ENCODE peak calls at places on chromosomes 7 and 10, in five cellular contexts. One of them, this sample, is unnamed.

GRCh38 chr10:13862541-13863233 is 275.9 kb downstream of the PRPF18 start:
- DNase-seq in adrenal gland: no peak
- DNase-seq in heart left ventricle: no peak
- DNase-seq in A549: no peak
- DNase-seq in suprapubic skin: no peak
- DNase-seq in this sample: no peak

GRCh38 chr10:110226555-110226925 is 19.1 kb downstream of the MXI1 start:
- DNase-seq in heart left ventricle: peak; percentile 94
- DNase-seq in adrenal gland: peak; percentile 91
- DNase-seq in A549: peak; percentile 97
- DNase-seq in suprapubic skin: peak; percentile 95
- DNase-seq in this sample: peak; percentile 56

GRCh38 chr10:71191459-71192113 is 20.8 kb upstream of the UNC5B start:
- DNase-seq in adrenal gland: no peak
- DNase-seq in suprapubic skin: no peak
- DNase-seq in A549: no peak
- DNase-seq in heart left ventricle: no peak
- DNase-seq in this sample: no peak

GRCh38 chr7:152866125-152866524 is 106.6 kb downstream of the ACTR3B start:
- DNase-seq in heart left ventricle: no peak
- DNase-seq in A549: no peak
- DNase-seq in adrenal gland: no peak
- DNase-seq in suprapubic skin: no peak
- DNase-seq in this sample: no peak

GRCh38 chr10:4883079-4883739 is 57.2 kb downstream of the AKR1E2 start:
- DNase-seq in A549: peak; percentile 26
- DNase-seq in adrenal gland: peak; percentile 33
- DNase-seq in heart left ventricle: no peak
- DNase-seq in suprapubic skin: no peak
- DNase-seq in this sample: peak; percentile 12

GRCh38 chr10:129799942-129800341 is 164.1 kb downstream of the EBF3 start:
- DNase-seq in heart left ventricle: no peak
- DNase-seq in adrenal gland: no peak
- DNase-seq in A549: no peak
- DNase-seq in suprapubic skin: no peak
- DNase-seq in this sample: no peak

GRCh38 chr7:132045481-132045980 is 489.1 kb upstream of the PODXL start:
- DNase-seq in adrenal gland: no peak
- DNase-seq in heart left ventricle: no peak
- DNase-seq in suprapubic skin: no peak
- DNase-seq in A549: no peak
- DNase-seq in this sample: no peak

GRCh38 chr7:123494193-123494796 is 40.1 kb downstream of the IQUB start:
- DNase-seq in adrenal gland: peak; percentile 62
- DNase-seq in suprapubic skin: no peak
- DNase-seq in heart left ventricle: no peak
- DNase-seq in A549: peak; percentile 40
- DNase-seq in this sample: no peak

GRCh38 chr7:11587048-11587447 is 244.9 kb downstream of the THSD7A start:
- DNase-seq in adrenal gland: no peak
- DNase-seq in suprapubic skin: no peak
- DNase-seq in heart left ventricle: no peak
- DNase-seq in A549: no peak
- DNase-seq in this sample: no peak

GRCh38 chr7:129702761-129703338 is 91.3 kb downstream of the NRF1 start:
- DNase-seq in heart left ventricle: no peak
- DNase-seq in suprapubic skin: no peak
- DNase-seq in adrenal gland: no peak
- DNase-seq in A549: no peak
- DNase-seq in this sample: no peak

GRCh38 chr10:93180402-93181040 is 106.8 kb downstream of the CYP26A1 start:
- DNase-seq in heart left ventricle: peak; percentile 35
- DNase-seq in suprapubic skin: no peak
- DNase-seq in A549: no peak
- DNase-seq in adrenal gland: peak; percentile 33
- DNase-seq in this sample: no peak

GRCh38 chr10:30028006-30028441 is 31.4 kb downstream of the JCAD start:
- DNase-seq in heart left ventricle: peak; percentile 72
- DNase-seq in A549: no peak
- DNase-seq in adrenal gland: peak; percentile 34
- DNase-seq in suprapubic skin: no peak
- DNase-seq in this sample: no peak

GRCh38 chr10:36559990-36560389 is 565.4 kb upstream of the ANKRD30A start:
- DNase-seq in suprapubic skin: no peak
- DNase-seq in A549: no peak
- DNase-seq in heart left ventricle: no peak
- DNase-seq in adrenal gland: no peak
- DNase-seq in this sample: no peak

GRCh38 chr7:42338231-42339222 is 101.5 kb upstream of the GLI3 start:
- DNase-seq in suprapubic skin: no peak
- DNase-seq in heart left ventricle: no peak
- DNase-seq in A549: no peak
- DNase-seq in adrenal gland: no peak
- DNase-seq in this sample: no peak

GRCh38 chr10:77173615-77174461 is 463.8 kb downstream of the KCNMA1 start:
- DNase-seq in adrenal gland: peak; percentile 81
- DNase-seq in heart left ventricle: peak; percentile 60
- DNase-seq in A549: peak; percentile 77
- DNase-seq in suprapubic skin: peak; percentile 85
- DNase-seq in this sample: peak; percentile 46

GRCh38 chr7:36079446-36080025 is 73.5 kb upstream of the EEPD1 start:
- DNase-seq in heart left ventricle: no peak
- DNase-seq in suprapubic skin: no peak
- DNase-seq in adrenal gland: no peak
- DNase-seq in A549: peak; percentile 32
- DNase-seq in this sample: no peak

GRCh38 chr10:127302343-127302742 is 106.0 kb upstream of the INSYN2A start:
- DNase-seq in A549: no peak
- DNase-seq in heart left ventricle: no peak
- DNase-seq in suprapubic skin: no peak
- DNase-seq in adrenal gland: no peak
- DNase-seq in this sample: no peak

GRCh38 chr7:47408675-47409074 is 173.2 kb downstream of the TNS3 start:
- DNase-seq in adrenal gland: no peak
- DNase-seq in A549: no peak
- DNase-seq in heart left ventricle: no peak
- DNase-seq in suprapubic skin: peak; percentile 20
- DNase-seq in this sample: no peak

GRCh38 chr7:50363327-50364060 is 59.0 kb downstream of the IKZF1 start:
- DNase-seq in adrenal gland: no peak
- DNase-seq in A549: no peak
- DNase-seq in heart left ventricle: no peak
- DNase-seq in suprapubic skin: no peak
- DNase-seq in this sample: no peak

GRCh38 chr7:54394877-54395276 is 147.3 kb upstream of the VSTM2A start:
- DNase-seq in adrenal gland: no peak
- DNase-seq in heart left ventricle: no peak
- DNase-seq in A549: no peak
- DNase-seq in suprapubic skin: no peak
- DNase-seq in this sample: no peak

GRCh38 chr7:101804642-101805401 is 12.6 kb upstream of the CUX1 start:
- DNase-seq in suprapubic skin: no peak
- DNase-seq in adrenal gland: no peak
- DNase-seq in A549: peak; percentile 29
- DNase-seq in heart left ventricle: no peak
- DNase-seq in this sample: no peak

GRCh38 chr10:77405771-77406241 is 231.8 kb downstream of the KCNMA1 start:
- DNase-seq in A549: peak; percentile 78
- DNase-seq in heart left ventricle: peak; percentile 59
- DNase-seq in adrenal gland: peak; percentile 83
- DNase-seq in suprapubic skin: no peak
- DNase-seq in this sample: peak; percentile 83

GRCh38 chr7:105013818-105014724 is at the start of gene KMT2E:
- DNase-seq in suprapubic skin: peak; percentile 94
- DNase-seq in heart left ventricle: peak; percentile 94
- DNase-seq in A549: peak; percentile 84
- DNase-seq in adrenal gland: peak; percentile 92
- DNase-seq in this sample: no peak
- TF ChIP-seq POLR2A in suprapubic skin: peak; percentile 95
- TF ChIP-seq POLR2A in heart left ventricle: no peak
- TF ChIP-seq POLR2A in A549: peak; percentile 45
- TF ChIP-seq POLR2A in adrenal gland: peak; percentile 63
- TF ChIP-seq POLR2A in this sample: peak; percentile 76

GRCh38 chr7:87984088-87984487 is 50.0 kb downstream of the ADAM22 start:
- DNase-seq in heart left ventricle: no peak
- DNase-seq in suprapubic skin: no peak
- DNase-seq in A549: no peak
- DNase-seq in adrenal gland: no peak
- DNase-seq in this sample: no peak
- TF ChIP-seq POLR2A in heart left ventricle: no peak
- TF ChIP-seq POLR2A in suprapubic skin: no peak
- TF ChIP-seq POLR2A in A549: no peak
- TF ChIP-seq POLR2A in adrenal gland: no peak
- TF ChIP-seq POLR2A in this sample: no peak

GRCh38 chr10:27242473-27242950 is 1.9 kb upstream of the ACBD5 start:
- DNase-seq in suprapubic skin: no peak
- DNase-seq in A549: no peak
- DNase-seq in adrenal gland: no peak
- DNase-seq in heart left ventricle: no peak
- DNase-seq in this sample: no peak

GRCh38 chr10:27241640-27242472 is 1.3 kb upstream of the ACBD5 start:
- DNase-seq in A549: peak; percentile 97
- DNase-seq in suprapubic skin: peak; percentile 94
- DNase-seq in adrenal gland: peak; percentile 93
- DNase-seq in heart left ventricle: peak; percentile 95
- DNase-seq in this sample: peak; percentile 81

GRCh38 chr10:27240891-27241639 is 468 bp upstream of the ACBD5 start:
- DNase-seq in suprapubic skin: peak; percentile 80
- DNase-seq in A549: peak; percentile 46
- DNase-seq in adrenal gland: no peak
- DNase-seq in heart left ventricle: peak; percentile 33
- DNase-seq in this sample: no peak

GRCh38 chr10:27242951-27243551 is 2.5 kb upstream of the ACBD5 start:
- DNase-seq in suprapubic skin: peak; percentile 60
- DNase-seq in A549: peak; percentile 83
- DNase-seq in heart left ventricle: peak; percentile 59
- DNase-seq in adrenal gland: peak; percentile 72
- DNase-seq in this sample: no peak

GRCh38 chr10:27240212-27240890 is at the start of gene ACBD5:
- DNase-seq in adrenal gland: peak; percentile 96
- DNase-seq in A549: peak; percentile 94
- DNase-seq in suprapubic skin: peak; percentile 96
- DNase-seq in heart left ventricle: peak; percentile 95
- DNase-seq in this sample: peak; percentile 69
- TF ChIP-seq POLR2A in adrenal gland: peak; percentile 88
- TF ChIP-seq POLR2A in A549: no peak
- TF ChIP-seq POLR2A in suprapubic skin: peak; percentile 56
- TF ChIP-seq POLR2A in heart left ventricle: peak; percentile 51
- TF ChIP-seq POLR2A in this sample: no peak

GRCh38 chr7:142535123-142535779 is 214.0 kb upstream of the PRSS1 start:
- DNase-seq in suprapubic skin: no peak
- DNase-seq in heart left ventricle: no peak
- DNase-seq in adrenal gland: peak; percentile 50
- DNase-seq in A549: peak; percentile 76
- DNase-seq in this sample: peak; percentile 43
- TF ChIP-seq POLR2A in suprapubic skin: no peak
- TF ChIP-seq POLR2A in heart left ventricle: no peak
- TF ChIP-seq POLR2A in adrenal gland: no peak
- TF ChIP-seq POLR2A in A549: no peak
- TF ChIP-seq POLR2A in this sample: no peak

GRCh38 chr10:6092731-6093130 is 3.9 kb downstream of the RBM17 start:
- DNase-seq in suprapubic skin: no peak
- DNase-seq in adrenal gland: no peak
- DNase-seq in A549: no peak
- DNase-seq in heart left ventricle: no peak
- DNase-seq in this sample: no peak

GRCh38 chr10:6086375-6087233 is 2.2 kb upstream of the RBM17 start:
- DNase-seq in A549: peak; percentile 93
- DNase-seq in heart left ventricle: peak; percentile 94
- DNase-seq in adrenal gland: peak; percentile 95
- DNase-seq in suprapubic skin: peak; percentile 93
- DNase-seq in this sample: peak; percentile 55

GRCh38 chr10:6089334-6090219 is 743 bp downstream of the RBM17 start:
- DNase-seq in heart left ventricle: no peak
- DNase-seq in A549: no peak
- DNase-seq in suprapubic skin: peak; percentile 80
- DNase-seq in adrenal gland: peak; percentile 15
- DNase-seq in this sample: peak; percentile 5

GRCh38 chr10:6091630-6092029 is 2.8 kb downstream of the RBM17 start:
- DNase-seq in heart left ventricle: no peak
- DNase-seq in adrenal gland: no peak
- DNase-seq in A549: no peak
- DNase-seq in suprapubic skin: no peak
- DNase-seq in this sample: no peak

DNA sequence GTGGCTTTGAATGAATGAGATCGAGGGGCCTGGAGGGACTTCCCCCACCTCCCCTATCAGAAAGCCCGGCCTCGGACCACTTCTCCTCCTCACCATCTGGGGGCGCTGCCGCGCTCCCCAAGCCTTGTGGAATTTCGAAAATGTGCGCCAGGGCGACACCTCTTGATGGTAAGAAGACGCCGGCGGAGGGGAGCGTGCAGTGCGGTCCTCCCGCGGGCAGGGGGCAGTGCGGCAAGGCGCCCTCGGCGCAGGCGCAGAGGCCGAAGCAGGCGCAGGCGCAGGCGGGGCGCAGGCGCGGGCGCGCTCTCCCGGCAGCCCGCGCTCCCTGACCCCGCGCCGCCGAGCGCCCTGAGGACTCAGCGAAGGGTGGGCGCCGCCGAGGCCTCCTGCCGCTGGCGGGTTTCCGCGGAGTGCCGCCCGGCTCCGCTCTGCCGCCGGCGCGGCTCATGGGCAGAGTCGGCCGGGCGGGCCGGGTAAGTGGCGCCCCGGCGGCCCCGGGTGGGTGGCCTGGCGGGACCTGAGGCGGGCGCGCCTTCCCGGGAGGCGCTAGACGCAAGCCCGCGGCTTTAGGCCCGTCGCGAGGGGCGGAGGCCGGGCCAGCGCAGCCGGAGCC is at the start of gene RBM17:
- DNase-seq in A549: peak; percentile 97
- DNase-seq in heart left ventricle: peak; percentile 98
- DNase-seq in adrenal gland: peak; percentile 99
- DNase-seq in suprapubic skin: peak; percentile 98
- DNase-seq in this sample: peak; percentile 70
- TF ChIP-seq POLR2A in A549: peak; percentile 59
- TF ChIP-seq POLR2A in heart left ventricle: peak; percentile 73
- TF ChIP-seq POLR2A in adrenal gland: peak; percentile 63
- TF ChIP-seq POLR2A in suprapubic skin: peak; percentile 81
- TF ChIP-seq POLR2A in this sample: peak; percentile 66

DNA sequence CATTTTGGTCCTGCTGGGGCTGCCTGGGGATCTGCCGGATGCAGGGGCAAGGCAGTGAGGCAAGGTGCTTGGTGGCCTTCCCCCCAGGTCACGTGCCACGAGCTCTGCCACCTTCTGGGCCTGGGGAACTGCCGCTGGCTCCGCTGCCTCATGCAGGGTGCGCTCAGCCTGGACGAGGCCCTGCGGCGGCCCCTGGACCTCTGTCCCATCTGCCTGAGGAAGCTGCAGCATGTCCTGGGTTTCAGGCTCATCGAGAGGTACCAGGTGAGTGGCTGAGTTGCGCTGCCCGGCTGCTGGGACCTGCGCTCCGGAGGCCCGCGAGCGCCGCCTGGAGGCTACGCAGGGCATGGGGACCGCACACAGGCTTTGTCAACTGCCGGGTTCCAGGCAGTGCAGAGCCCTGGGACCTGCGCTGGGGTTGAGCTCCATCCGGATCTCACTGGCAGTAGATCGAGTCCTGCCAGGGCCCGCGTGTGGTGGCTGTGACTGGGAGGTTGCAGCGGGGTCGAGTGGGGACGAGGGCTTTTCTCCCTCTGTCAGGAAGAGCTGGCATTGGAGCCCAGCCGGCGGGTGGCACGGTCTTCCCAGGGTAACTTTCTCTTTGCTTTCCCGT is 21.7 kb downstream of the AMZ1 start:
- DNase-seq in adrenal gland: peak; percentile 75
- DNase-seq in suprapubic skin: no peak
- DNase-seq in heart left ventricle: peak; percentile 71
- DNase-seq in A549: peak; percentile 73
- DNase-seq in this sample: no peak
- TF ChIP-seq POLR2A in adrenal gland: no peak
- TF ChIP-seq POLR2A in suprapubic skin: no peak
- TF ChIP-seq POLR2A in heart left ventricle: no peak
- TF ChIP-seq POLR2A in A549: no peak
- TF ChIP-seq POLR2A in this sample: no peak